ENCODE peak calls at places on chromosomes 4 and X, in four cellular contexts. One of them, this sample, is unnamed.

GRCh38 chr4:113060853-113061252 is 11.4 kb downstream of the ANK2 start:
- DNase-seq in naive thymus-derived CD4-positive, alpha-beta T cell: no peak
- DNase-seq in WERI-Rb-1: no peak
- DNase-seq in pancreas: no peak
- DNase-seq in this sample: no peak

GRCh38 chr4:84366111-84366510 is 133.0 kb downstream of the NKX6-1 start:
- DNase-seq in pancreas: no peak
- DNase-seq in WERI-Rb-1: no peak
- DNase-seq in naive thymus-derived CD4-positive, alpha-beta T cell: no peak
- DNase-seq in this sample: no peak

GRCh38 chr4:40251366-40251765 is 54.5 kb downstream of the RHOH start:
- DNase-seq in WERI-Rb-1: no peak
- DNase-seq in naive thymus-derived CD4-positive, alpha-beta T cell: no peak
- DNase-seq in pancreas: no peak
- DNase-seq in this sample: no peak

GRCh38 chrX:147476008-147476407 is 435.7 kb upstream of the FMR1 start:
- DNase-seq in naive thymus-derived CD4-positive, alpha-beta T cell: no peak
- DNase-seq in WERI-Rb-1: no peak
- DNase-seq in pancreas: no peak
- DNase-seq in this sample: no peak

GRCh38 chrX:139932077-139932900 is 564 bp downstream of the ATP11C start:
- DNase-seq in naive thymus-derived CD4-positive, alpha-beta T cell: peak; percentile 28
- DNase-seq in WERI-Rb-1: peak; percentile 18
- DNase-seq in pancreas: peak; percentile 79
- DNase-seq in this sample: peak; percentile 41

GRCh38 chrX:1493877-1494510 is 41.3 kb upstream of the ASMTL start:
- DNase-seq in naive thymus-derived CD4-positive, alpha-beta T cell: no peak
- DNase-seq in WERI-Rb-1: no peak
- DNase-seq in pancreas: peak; percentile 37
- DNase-seq in this sample: no peak

GRCh38 chr4:170491981-170492380 is 402.2 kb upstream of the AADAT start:
- DNase-seq in naive thymus-derived CD4-positive, alpha-beta T cell: no peak
- DNase-seq in pancreas: no peak
- DNase-seq in WERI-Rb-1: no peak
- DNase-seq in this sample: no peak

GRCh38 chr4:59243038-59243437 is 1957.1 kb upstream of the ADGRL3 start:
- DNase-seq in naive thymus-derived CD4-positive, alpha-beta T cell: no peak
- DNase-seq in WERI-Rb-1: no peak
- DNase-seq in pancreas: no peak
- DNase-seq in this sample: no peak

GRCh38 chrX:148794350-148794749 is 293.9 kb downstream of the AFF2 start:
- DNase-seq in pancreas: no peak
- DNase-seq in naive thymus-derived CD4-positive, alpha-beta T cell: no peak
- DNase-seq in WERI-Rb-1: no peak
- DNase-seq in this sample: no peak

GRCh38 chrX:41005445-41005992 is 79.7 kb upstream of the USP9X start:
- DNase-seq in naive thymus-derived CD4-positive, alpha-beta T cell: no peak
- DNase-seq in pancreas: no peak
- DNase-seq in WERI-Rb-1: no peak
- DNase-seq in this sample: no peak

GRCh38 chrX:40130207-40130606 is 32.4 kb upstream of the BCOR start:
- DNase-seq in WERI-Rb-1: no peak
- DNase-seq in naive thymus-derived CD4-positive, alpha-beta T cell: no peak
- DNase-seq in pancreas: no peak
- DNase-seq in this sample: no peak

GRCh38 chrX:56995271-56995994 is at the start of gene SPIN3:
- DNase-seq in pancreas: peak; percentile 92
- DNase-seq in WERI-Rb-1: peak; percentile 76
- DNase-seq in naive thymus-derived CD4-positive, alpha-beta T cell: peak; percentile 40
- DNase-seq in this sample: peak; percentile 5

GRCh38 chr4:15756361-15756861 is 21.7 kb upstream of the CD38 start:
- DNase-seq in WERI-Rb-1: no peak
- DNase-seq in naive thymus-derived CD4-positive, alpha-beta T cell: peak; percentile 78
- DNase-seq in pancreas: no peak
- DNase-seq in this sample: no peak

GRCh38 chr4:147363514-147363913 is 117.4 kb upstream of the EDNRA start:
- DNase-seq in pancreas: no peak
- DNase-seq in WERI-Rb-1: no peak
- DNase-seq in naive thymus-derived CD4-positive, alpha-beta T cell: no peak
- DNase-seq in this sample: no peak

GRCh38 chr4:61426229-61426628 is 226.1 kb downstream of the ADGRL3 start:
- DNase-seq in naive thymus-derived CD4-positive, alpha-beta T cell: no peak
- DNase-seq in WERI-Rb-1: no peak
- DNase-seq in pancreas: no peak
- DNase-seq in this sample: no peak

GRCh38 chr4:14496969-14497368 is 505.3 kb upstream of the CPEB2 start:
- DNase-seq in naive thymus-derived CD4-positive, alpha-beta T cell: no peak
- DNase-seq in pancreas: no peak
- DNase-seq in WERI-Rb-1: no peak
- DNase-seq in this sample: no peak

GRCh38 chrX:133676344-133677122 is 261.2 kb upstream of the GPC4 start:
- DNase-seq in WERI-Rb-1: no peak
- DNase-seq in pancreas: no peak
- DNase-seq in naive thymus-derived CD4-positive, alpha-beta T cell: no peak
- DNase-seq in this sample: no peak

GRCh38 chr4:114272226-114272625 is 292.8 kb upstream of the ARSJ start:
- DNase-seq in naive thymus-derived CD4-positive, alpha-beta T cell: no peak
- DNase-seq in pancreas: no peak
- DNase-seq in WERI-Rb-1: no peak
- DNase-seq in this sample: no peak

GRCh38 chrX:149571770-149572169 is 15.5 kb downstream of the MAGEA9B start:
- DNase-seq in naive thymus-derived CD4-positive, alpha-beta T cell: no peak
- DNase-seq in WERI-Rb-1: no peak
- DNase-seq in pancreas: no peak
- DNase-seq in this sample: no peak

GRCh38 chrX:47129879-47130358 is 14.6 kb downstream of the NDUFB11 start:
- DNase-seq in pancreas: no peak
- DNase-seq in naive thymus-derived CD4-positive, alpha-beta T cell: no peak
- DNase-seq in WERI-Rb-1: no peak
- DNase-seq in this sample: no peak

GRCh38 chr4:37767546-37767945 is 58.9 kb upstream of the PGM2 start:
- DNase-seq in naive thymus-derived CD4-positive, alpha-beta T cell: no peak
- DNase-seq in WERI-Rb-1: no peak
- DNase-seq in pancreas: peak; percentile 81
- DNase-seq in this sample: no peak

DNA sequence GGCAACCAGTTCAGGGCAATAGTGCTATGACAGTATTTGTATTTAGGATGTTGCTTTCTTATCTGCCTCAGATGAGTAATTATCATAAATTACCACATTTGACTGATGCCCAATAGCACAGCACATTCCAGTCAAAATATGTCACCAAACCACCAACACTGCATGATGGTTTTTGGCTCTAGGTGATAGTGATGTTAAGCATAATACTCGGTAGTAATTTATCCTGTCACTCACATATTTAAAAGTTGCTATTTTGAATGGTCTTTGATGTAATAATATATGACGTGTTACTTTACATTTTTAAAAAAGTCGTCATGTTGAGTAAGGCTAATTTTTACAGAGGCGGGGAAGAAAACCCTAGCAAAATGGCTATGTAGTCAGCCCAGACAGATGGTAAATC is 42.5 kb downstream of the UNC5C start:
- DNase-seq in naive thymus-derived CD4-positive, alpha-beta T cell: no peak
- DNase-seq in pancreas: no peak
- DNase-seq in WERI-Rb-1: no peak
- DNase-seq in this sample: no peak
- H3K27ac ChIP-seq in naive thymus-derived CD4-positive, alpha-beta T cell: no peak overlapping the region
- H3K27ac ChIP-seq in pancreas: no peak overlapping the region
- H3K27ac ChIP-seq in WERI-Rb-1: no peak overlapping the region
- H3K27ac ChIP-seq in this sample: no peak overlapping the region

GRCh38 chr4:6197433-6198174 is 2.7 kb downstream of the JAKMIP1 start:
- DNase-seq in pancreas: no peak
- DNase-seq in naive thymus-derived CD4-positive, alpha-beta T cell: no peak
- DNase-seq in WERI-Rb-1: peak; percentile 78
- DNase-seq in this sample: no peak

GRCh38 chr4:6196871-6197270 is 3.5 kb downstream of the JAKMIP1 start:
- DNase-seq in WERI-Rb-1: no peak
- DNase-seq in naive thymus-derived CD4-positive, alpha-beta T cell: no peak
- DNase-seq in pancreas: no peak
- DNase-seq in this sample: no peak

GRCh38 chr4:6199344-6199921 is 916 bp downstream of the JAKMIP1 start:
- DNase-seq in pancreas: no peak
- DNase-seq in naive thymus-derived CD4-positive, alpha-beta T cell: no peak
- DNase-seq in WERI-Rb-1: no peak
- DNase-seq in this sample: no peak

GRCh38 chr4:6198768-6199343 is 1.5 kb downstream of the JAKMIP1 start:
- DNase-seq in pancreas: peak; percentile 78
- DNase-seq in naive thymus-derived CD4-positive, alpha-beta T cell: no peak
- DNase-seq in WERI-Rb-1: peak; percentile 66
- DNase-seq in this sample: no peak

DNA sequence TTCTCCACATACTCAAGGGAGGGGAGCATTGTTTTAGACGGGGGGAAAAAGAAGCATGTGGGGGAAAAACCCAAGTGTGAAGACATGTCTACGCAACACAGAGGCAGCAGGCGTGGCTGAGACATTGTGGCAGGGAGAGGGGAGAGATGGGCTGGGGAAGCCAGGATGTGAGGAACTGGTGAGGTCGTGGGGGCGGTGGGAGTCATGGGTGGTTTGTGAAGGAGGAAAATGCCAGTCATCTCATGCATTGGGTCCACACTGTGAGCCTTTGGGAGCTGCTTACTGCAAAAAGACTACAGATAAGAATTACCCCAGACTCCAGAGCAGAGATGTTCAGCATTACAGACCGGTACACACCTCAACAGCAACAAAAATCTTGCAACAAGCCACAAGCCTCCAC is 2.1 kb downstream of the JAKMIP1 start:
- DNase-seq in pancreas: no peak
- DNase-seq in WERI-Rb-1: no peak
- DNase-seq in naive thymus-derived CD4-positive, alpha-beta T cell: no peak
- DNase-seq in this sample: no peak
- H3K27ac ChIP-seq in pancreas: no peak overlapping the region
- H3K27ac ChIP-seq in WERI-Rb-1: no peak overlapping the region
- H3K27ac ChIP-seq in naive thymus-derived CD4-positive, alpha-beta T cell: no peak overlapping the region
- H3K27ac ChIP-seq in this sample: no peak overlapping the region

GRCh38 chr4:184400891-184401290 is 73.5 kb downstream of the IRF2 start:
- DNase-seq in WERI-Rb-1: no peak
- DNase-seq in naive thymus-derived CD4-positive, alpha-beta T cell: no peak
- DNase-seq in pancreas: no peak
- DNase-seq in this sample: no peak
- H3K27ac ChIP-seq in WERI-Rb-1: no peak overlapping the region
- H3K27ac ChIP-seq in naive thymus-derived CD4-positive, alpha-beta T cell: no peak overlapping the region
- H3K27ac ChIP-seq in pancreas: no peak overlapping the region
- H3K27ac ChIP-seq in this sample: no peak overlapping the region

GRCh38 chr4:5517372-5517771 is 191.0 kb downstream of the EVC2 start:
- DNase-seq in WERI-Rb-1: no peak
- DNase-seq in naive thymus-derived CD4-positive, alpha-beta T cell: no peak
- DNase-seq in pancreas: no peak
- DNase-seq in this sample: no peak
- H3K27ac ChIP-seq in WERI-Rb-1: no peak overlapping the region
- H3K27ac ChIP-seq in naive thymus-derived CD4-positive, alpha-beta T cell: no peak overlapping the region
- H3K27ac ChIP-seq in pancreas: no peak overlapping the region
- H3K27ac ChIP-seq in this sample: no peak overlapping the region

GRCh38 chr4:153530996-153531375 is 64.8 kb downstream of the TMEM131L start:
- DNase-seq in naive thymus-derived CD4-positive, alpha-beta T cell: no peak
- DNase-seq in WERI-Rb-1: no peak
- DNase-seq in pancreas: no peak
- DNase-seq in this sample: no peak

GRCh38 chr4:153528705-153529493 is 62.7 kb downstream of the TMEM131L start:
- DNase-seq in naive thymus-derived CD4-positive, alpha-beta T cell: no peak
- DNase-seq in WERI-Rb-1: no peak
- DNase-seq in pancreas: no peak
- DNase-seq in this sample: no peak

GRCh38 chr4:153529646-153530045 is 63.5 kb downstream of the TMEM131L start:
- DNase-seq in naive thymus-derived CD4-positive, alpha-beta T cell: no peak
- DNase-seq in pancreas: no peak
- DNase-seq in WERI-Rb-1: no peak
- DNase-seq in this sample: no peak

GRCh38 chr4:153532227-153532626 is 66.1 kb downstream of the TMEM131L start:
- DNase-seq in pancreas: no peak
- DNase-seq in WERI-Rb-1: no peak
- DNase-seq in naive thymus-derived CD4-positive, alpha-beta T cell: no peak
- DNase-seq in this sample: no peak

GRCh38 chr4:153530284-153530995 is 64.3 kb downstream of the TMEM131L start:
- DNase-seq in WERI-Rb-1: no peak
- DNase-seq in pancreas: no peak
- DNase-seq in naive thymus-derived CD4-positive, alpha-beta T cell: peak; percentile 22
- DNase-seq in this sample: no peak
- H3K27ac ChIP-seq in WERI-Rb-1: no peak overlapping the region
- H3K27ac ChIP-seq in pancreas: peak overlapping the region; percentile 31
- H3K27ac ChIP-seq in naive thymus-derived CD4-positive, alpha-beta T cell: peak overlapping the region; percentile 68
- H3K27ac ChIP-seq in this sample: no peak overlapping the region

GRCh38 chr4:32094987-32095386 is 1374.8 kb downstream of the PCDH7 start:
- DNase-seq in naive thymus-derived CD4-positive, alpha-beta T cell: no peak
- DNase-seq in pancreas: no peak
- DNase-seq in WERI-Rb-1: no peak
- DNase-seq in this sample: no peak
- H3K27ac ChIP-seq in naive thymus-derived CD4-positive, alpha-beta T cell: no peak overlapping the region
- H3K27ac ChIP-seq in pancreas: no peak overlapping the region
- H3K27ac ChIP-seq in WERI-Rb-1: no peak overlapping the region
- H3K27ac ChIP-seq in this sample: no peak overlapping the region

GRCh38 chrX:119790977-119791436 is 423 bp downstream of the RPL39 start:
- DNase-seq in WERI-Rb-1: peak; percentile 14
- DNase-seq in pancreas: peak; percentile 59
- DNase-seq in naive thymus-derived CD4-positive, alpha-beta T cell: peak; percentile 30
- DNase-seq in this sample: no peak
- H3K27ac ChIP-seq in WERI-Rb-1: peak overlapping the region; percentile 91
- H3K27ac ChIP-seq in pancreas: peak overlapping the region; percentile 87
- H3K27ac ChIP-seq in naive thymus-derived CD4-positive, alpha-beta T cell: peak overlapping the region; percentile 91
- H3K27ac ChIP-seq in this sample: peak overlapping the region; percentile 93

GRCh38 chrX:71098302-71098701 is 2.7 kb downstream of the FOXO4 start:
- DNase-seq in WERI-Rb-1: peak; percentile 69
- DNase-seq in naive thymus-derived CD4-positive, alpha-beta T cell: peak; percentile 70
- DNase-seq in pancreas: no peak
- DNase-seq in this sample: peak; percentile 56

GRCh38 chrX:71095971-71096701 is 485 bp downstream of the FOXO4 start:
- DNase-seq in naive thymus-derived CD4-positive, alpha-beta T cell: peak; percentile 56
- DNase-seq in pancreas: peak; percentile 74
- DNase-seq in WERI-Rb-1: no peak
- DNase-seq in this sample: no peak

GRCh38 chrX:71096702-71097032 is 1.0 kb downstream of the FOXO4 start:
- DNase-seq in pancreas: no peak
- DNase-seq in naive thymus-derived CD4-positive, alpha-beta T cell: no peak
- DNase-seq in WERI-Rb-1: no peak
- DNase-seq in this sample: no peak

GRCh38 chrX:71095033-71095432 is 618 bp upstream of the FOXO4 start:
- DNase-seq in naive thymus-derived CD4-positive, alpha-beta T cell: no peak
- DNase-seq in WERI-Rb-1: no peak
- DNase-seq in pancreas: no peak
- DNase-seq in this sample: no peak

DNA sequence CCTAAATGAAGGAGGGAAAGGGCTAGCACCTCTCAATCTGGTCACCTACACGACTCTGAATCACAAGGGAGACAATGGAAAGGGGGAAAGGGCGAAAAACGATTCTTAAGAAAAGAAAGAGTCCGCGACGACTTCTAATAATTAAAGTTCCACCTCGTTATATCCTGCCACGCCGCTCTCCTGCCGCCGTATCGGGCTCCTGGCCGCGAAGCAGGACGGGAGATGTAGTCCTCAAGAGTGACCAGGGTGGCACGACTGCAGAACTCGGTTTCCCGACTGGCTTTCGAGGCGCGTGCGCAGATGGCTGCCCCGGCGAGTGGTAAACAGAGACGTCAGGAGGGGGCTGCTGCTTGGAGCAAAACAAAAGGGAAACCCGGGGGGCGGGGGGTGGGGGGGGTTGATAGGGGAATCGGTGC is at the start of gene FOXO4:
- DNase-seq in pancreas: peak; percentile 95
- DNase-seq in WERI-Rb-1: peak; percentile 91
- DNase-seq in naive thymus-derived CD4-positive, alpha-beta T cell: peak; percentile 81
- DNase-seq in this sample: peak; percentile 71
- H3K27ac ChIP-seq in pancreas: no peak within 1 kb of the TSS
- H3K27ac ChIP-seq in WERI-Rb-1: no peak within 1 kb of the TSS
- H3K27ac ChIP-seq in naive thymus-derived CD4-positive, alpha-beta T cell: peak within 1 kb of the TSS; percentile 85
- H3K27ac ChIP-seq in this sample: peak within 1 kb of the TSS; percentile 73

This sample was measured in substantia nigra.